ENCODE peak calls at places on chromosomes 13 and 19, in five cellular contexts. C, I, Q, T and H are unnamed samples.

GRCh38 chr13:24511019-24511823 is 1.4 kb downstream of the PARP4 start:
- DNase-seq in C (peak; percentile 88), I (no peak), Q (no peak), T (no peak), H (peak; percentile 64)

GRCh38 chr13:47650221-47650620 is 350.9 kb downstream of the SUCLA2 start:
- DNase-seq in C (no peak), I (no peak), Q (no peak), T (no peak), H (no peak)

GRCh38 chr13:22298530-22298929 is 627.7 kb downstream of the FGF9 start:
- DNase-seq in C (no peak), I (no peak), Q (no peak), T (no peak), H (no peak)

GRCh38 chr13:109743706-109744453 is 42.5 kb downstream of the IRS2 start:
- DNase-seq in C (peak; percentile 78), I (no peak), Q (no peak), T (no peak), H (peak; percentile 36)

GRCh38 chr13:40381935-40382764 is 284.3 kb downstream of the FOXO1 start:
- DNase-seq in C (no peak), I (no peak), Q (no peak), T (no peak), H (no peak)

GRCh38 chr19:8478605-8479004 is 23.8 kb downstream of the PRAM1 start:
- DNase-seq in C (no peak), I (no peak), Q (no peak), T (no peak), H (no peak)

GRCh38 chr19:19775891-19776205 is 42.9 kb upstream of the ZNF14 start:
- DNase-seq in C (no peak), I (no peak), Q (no peak), T (no peak), H (no peak)

GRCh38 chr13:20064128-20064527 is 96.7 kb downstream of the GJA3 start:
- DNase-seq in C (peak; percentile 51), I (no peak), Q (no peak), T (no peak), H (peak; percentile 7)

GRCh38 chr19:7426986-7427385 is 61.8 kb downstream of the PEX11G start:
- DNase-seq in C (no peak), I (no peak), Q (no peak), T (no peak), H (no peak)

GRCh38 chr19:1651061-1651547 is 1.3 kb downstream of the TCF3 start:
- DNase-seq in C (peak; percentile 42), I (no peak), Q (peak; percentile 65), T (no peak), H (no peak)

GRCh38 chr19:16429066-16429758 is 42.6 kb downstream of the EPS15L1 start:
- DNase-seq in C (no peak), I (no peak), Q (no peak), T (no peak), H (no peak)

GRCh38 chr13:43848250-43848649 is 31.3 kb downstream of the CCDC122 start:
- DNase-seq in C (peak; percentile 95), I (no peak), Q (no peak), T (no peak), H (peak; percentile 77)

GRCh38 chr13:97233499-97233898 is 11.4 kb downstream of the MBNL2 start:
- DNase-seq in C (no peak), I (no peak), Q (no peak), T (no peak), H (no peak)

GRCh38 chr13:46771693-46772092 is 25.3 kb downstream of the ESD start:
- DNase-seq in C (no peak), I (no peak), Q (no peak), T (no peak), H (no peak)

GRCh38 chr13:92074658-92075057 is 676.2 kb downstream of the GPC5 start:
- DNase-seq in C (peak; percentile 11), I (no peak), Q (no peak), T (no peak), H (no peak)

GRCh38 chr13:95644611-95645052 is at the start of gene DZIP1:
- DNase-seq in C (peak; percentile 88), I (no peak), Q (no peak), T (peak; percentile 57), H (peak; percentile 63)

GRCh38 chr19:7933828-7934725 is 8.1 kb upstream of the CTXN1 start:
- DNase-seq in C (no peak), I (no peak), Q (no peak), T (no peak), H (no peak)

GRCh38 chr13:59424661-59425060 is 739.1 kb downstream of the DIAPH3 start:
- DNase-seq in C (peak; percentile 40), I (no peak), Q (no peak), T (no peak), H (peak; percentile 13)

GRCh38 chr13:34567558-34567957 is 374.5 kb upstream of the NBEA start:
- DNase-seq in C (no peak), I (no peak), Q (no peak), T (no peak), H (no peak)

GRCh38 chr19:15315101-15315500 is 17.2 kb downstream of the BRD4 start:
- DNase-seq in C (no peak), I (no peak), Q (no peak), T (no peak), H (no peak)

GRCh38 chr13:75715598-75716523 is 79.7 kb downstream of the LMO7 start:
- DNase-seq in C (peak; percentile 55), I (no peak), Q (no peak), T (no peak), H (no peak)

GRCh38 chr19:13027557-13027956 is 32.3 kb downstream of the NFIX start:
- DNase-seq in C (no peak), I (no peak), Q (no peak), T (no peak), H (no peak)

GRCh38 chr19:13025819-13026477 is 30.7 kb downstream of the NFIX start:
- DNase-seq in C (no peak), I (no peak), Q (no peak), T (no peak), H (no peak)

GRCh38 chr19:13026478-13026999 is 31.3 kb downstream of the NFIX start:
- DNase-seq in C (peak; percentile 40), I (no peak), Q (no peak), T (no peak), H (no peak)

GRCh38 chr19:13028027-13028426 is 32.8 kb downstream of the NFIX start:
- DNase-seq in C (no peak), I (no peak), Q (no peak), T (no peak), H (no peak)

DNA sequence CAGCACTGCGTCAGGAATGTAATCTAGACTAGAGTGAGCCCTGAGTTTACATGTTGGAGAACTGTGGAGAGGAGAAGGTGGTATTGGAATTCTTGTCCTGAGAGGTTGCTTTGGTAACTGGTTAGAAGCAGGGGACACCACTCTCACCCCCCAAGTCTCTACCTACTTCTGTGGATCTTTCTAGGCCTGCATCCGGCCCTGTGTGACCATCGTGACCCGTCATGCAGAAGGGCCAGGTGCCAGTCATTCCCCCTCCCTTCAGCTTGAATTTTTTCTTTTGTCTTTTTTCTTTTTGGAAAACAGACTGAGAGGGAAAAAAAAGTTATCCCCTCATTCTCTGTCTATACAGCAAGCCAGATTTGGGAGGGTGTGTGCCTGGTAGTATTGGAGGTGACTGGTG is 31.8 kb downstream of the NFIX start:
- DNase-seq in C (no peak), I (no peak), Q (no peak), T (no peak), H (no peak)
- H3K4me3 ChIP-seq in C (peak overlapping the region; percentile 51), I (peak overlapping the region; percentile 67), Q (no peak overlapping the region), T (peak overlapping the region; percentile 50), H (no peak overlapping the region)

DNA sequence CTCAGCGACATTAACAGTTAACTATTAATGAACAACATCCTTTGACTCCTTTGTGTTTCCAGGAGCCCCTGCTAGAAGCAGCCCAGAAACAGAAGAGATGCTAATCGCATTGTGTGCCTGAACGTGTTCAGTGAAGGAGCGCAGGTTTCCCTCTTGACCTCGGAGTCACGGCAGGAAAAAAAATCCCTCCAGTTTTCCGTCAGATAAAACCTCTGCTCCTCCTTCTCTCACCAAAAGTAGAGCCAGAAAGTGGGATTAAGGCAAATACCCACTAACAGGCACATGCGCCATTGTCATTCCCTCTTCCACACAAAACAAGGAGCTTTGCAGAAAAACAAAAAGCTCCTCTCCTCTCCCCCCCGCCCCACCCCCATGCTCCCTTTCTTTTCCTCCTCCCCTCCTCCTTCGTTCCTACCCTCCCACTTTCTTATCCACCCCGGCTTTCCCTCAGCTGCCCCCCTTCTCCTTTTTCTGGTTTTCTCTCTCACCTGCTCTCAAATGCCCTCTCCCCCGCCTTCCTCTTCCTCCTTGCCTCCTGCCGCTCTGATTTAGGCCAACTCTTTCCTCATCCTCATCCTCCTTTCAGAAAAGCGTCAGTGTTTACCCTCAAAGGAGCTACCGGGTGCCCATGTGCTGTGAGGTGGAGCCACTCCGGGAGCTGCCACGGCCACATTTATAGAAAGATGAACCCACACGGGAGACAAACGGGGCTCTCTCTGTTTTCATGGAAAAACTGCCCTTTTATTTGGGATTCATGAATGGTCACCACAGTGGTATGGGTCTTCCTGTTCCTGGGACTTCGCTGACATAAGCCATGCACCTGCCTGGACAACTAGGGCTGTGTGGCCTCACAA is 224.5 kb downstream of the ZIC5 start:
- DNase-seq in C (no peak), I (no peak), Q (no peak), T (no peak), H (no peak)
- H3K4me3 ChIP-seq in C (no peak overlapping the region), I (no peak overlapping the region), Q (no peak overlapping the region), T (no peak overlapping the region), H (no peak overlapping the region)

DNA sequence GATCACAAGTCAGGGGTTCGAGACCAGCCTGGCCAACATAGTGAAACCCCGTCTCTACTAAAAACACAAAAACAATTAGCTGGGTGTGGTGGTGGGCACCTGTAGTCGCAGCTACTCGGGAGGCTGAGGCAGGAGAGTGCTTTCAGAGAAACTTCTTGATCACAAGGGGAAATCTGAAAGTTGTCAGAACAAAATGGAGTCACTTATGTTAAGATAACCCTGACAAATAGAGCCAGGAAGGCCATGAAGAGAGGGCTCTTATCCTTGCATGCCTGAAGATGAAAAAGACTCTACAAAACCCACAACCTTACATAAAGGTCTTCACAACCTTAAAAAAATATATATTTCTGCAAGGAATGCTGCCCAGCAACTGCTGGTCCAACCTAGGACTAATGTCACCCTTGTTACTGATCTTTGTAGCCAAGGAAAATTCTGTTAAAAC is 1.2 kb downstream of the CARD8 start:
- DNase-seq in C (no peak), I (no peak), Q (no peak), T (no peak), H (no peak)
- H3K4me3 ChIP-seq in C (peak overlapping the region; percentile 68), I (peak overlapping the region; percentile 71), Q (peak overlapping the region; percentile 95), T (no peak overlapping the region), H (peak overlapping the region; percentile 84)

DNA sequence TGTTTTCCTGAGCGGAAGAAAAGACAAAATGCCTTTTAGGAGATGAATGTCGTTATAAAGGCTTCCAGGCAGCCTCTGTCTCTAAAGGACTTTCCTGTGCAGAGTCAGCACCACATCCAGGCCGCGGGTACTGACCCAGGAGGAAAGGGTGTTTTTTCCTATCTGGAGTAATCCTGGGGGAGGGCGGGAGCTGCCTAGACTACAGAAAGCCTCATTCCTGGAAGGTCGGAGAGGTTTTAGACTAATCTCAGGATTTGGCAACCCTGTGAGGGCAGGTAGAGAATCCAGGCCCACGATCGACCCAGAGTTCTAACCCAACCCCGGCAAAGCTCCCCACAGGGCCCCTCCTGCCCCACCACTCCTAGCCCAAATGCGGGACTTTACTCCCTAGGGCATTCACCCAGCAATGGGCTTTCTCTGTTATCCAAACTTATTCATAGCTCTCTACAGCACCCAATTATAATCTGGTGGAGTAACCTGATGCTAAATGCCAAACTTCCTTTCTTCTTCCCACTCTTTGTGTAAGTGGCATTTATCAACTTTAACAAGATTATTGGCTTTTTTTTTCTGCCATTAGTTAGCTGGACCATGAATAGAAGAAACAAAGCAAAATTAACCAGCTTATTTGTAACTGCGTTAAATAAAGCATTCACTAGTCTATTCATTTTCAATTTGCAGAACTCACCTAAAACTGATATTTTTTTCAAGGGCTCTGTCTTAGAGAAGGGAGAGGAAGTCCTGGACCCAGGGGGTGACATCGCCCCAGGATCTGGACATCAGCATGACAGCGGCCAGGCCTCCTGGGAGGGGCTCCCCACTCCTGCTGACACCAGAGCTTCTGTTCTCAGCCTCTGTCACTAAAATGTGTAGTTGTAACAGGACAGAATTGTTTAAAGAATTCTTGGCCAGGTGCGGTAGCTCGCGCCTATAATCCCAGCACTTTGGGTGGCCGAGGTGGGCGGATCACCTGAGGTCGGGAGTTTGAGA is 1.4 kb downstream of the FAM124A start:
- DNase-seq in C (no peak), I (no peak), Q (no peak), T (no peak), H (no peak)
- H3K4me3 ChIP-seq in C (no peak overlapping the region), I (peak overlapping the region; percentile 82), Q (no peak overlapping the region), T (peak overlapping the region; percentile 93), H (no peak overlapping the region)